ENCODE peak calls at places on chromosomes 12 and 14, in ten cellular contexts. One of them, this sample, is unnamed.

GRCh38 chr14:21168055-21168454 is 12.2 kb upstream of the OR5AU1 start:
- DNase-seq in islet precursor cell: no peak
- DNase-seq in hypothalamus: no peak
- DNase-seq in activated CD4-positive, CD25-positive, alpha-beta regulatory T cell: no peak
- DNase-seq in stromal cell of bone marrow: no peak
- DNase-seq in NCI-H2081: no peak
- DNase-seq in GM23248: peak
- DNase-seq in activated effector memory CD4-positive, alpha-beta T cell treated with Interleukin-2 at 50 U/mL for 16 hours: no peak
- DNase-seq in naive thymus-derived CD8-positive, alpha-beta T cell: no peak
- DNase-seq in K562: no peak
- DNase-seq in this sample: no peak

GRCh38 chr12:26338574-26339572 is 143.5 kb downstream of the SSPN start:
- DNase-seq in islet precursor cell: peak
- DNase-seq in hypothalamus: peak
- DNase-seq in activated CD4-positive, CD25-positive, alpha-beta regulatory T cell: no peak
- DNase-seq in stromal cell of bone marrow: no peak
- DNase-seq in NCI-H2081: no peak
- DNase-seq in GM23248: peak
- DNase-seq in activated effector memory CD4-positive, alpha-beta T cell treated with Interleukin-2 at 50 U/mL for 16 hours: no peak
- DNase-seq in naive thymus-derived CD8-positive, alpha-beta T cell: no peak
- DNase-seq in K562: no peak
- DNase-seq in this sample: no peak

GRCh38 chr14:78608998-78609787 is 439.0 kb downstream of the NRXN3 start:
- DNase-seq in islet precursor cell: no peak
- DNase-seq in hypothalamus: no peak
- DNase-seq in activated CD4-positive, CD25-positive, alpha-beta regulatory T cell: no peak
- DNase-seq in stromal cell of bone marrow: no peak
- DNase-seq in NCI-H2081: no peak
- DNase-seq in GM23248: no peak
- DNase-seq in activated effector memory CD4-positive, alpha-beta T cell treated with Interleukin-2 at 50 U/mL for 16 hours: no peak
- DNase-seq in naive thymus-derived CD8-positive, alpha-beta T cell: no peak
- DNase-seq in K562: no peak
- DNase-seq in this sample: no peak

GRCh38 chr12:20442322-20442721 is 74.0 kb downstream of the PDE3A start:
- DNase-seq in islet precursor cell: no peak
- DNase-seq in hypothalamus: no peak
- DNase-seq in activated CD4-positive, CD25-positive, alpha-beta regulatory T cell: no peak
- DNase-seq in stromal cell of bone marrow: no peak
- DNase-seq in NCI-H2081: no peak
- DNase-seq in GM23248: no peak
- DNase-seq in activated effector memory CD4-positive, alpha-beta T cell treated with Interleukin-2 at 50 U/mL for 16 hours: no peak
- DNase-seq in naive thymus-derived CD8-positive, alpha-beta T cell: no peak
- DNase-seq in K562: no peak
- DNase-seq in this sample: no peak

GRCh38 chr12:7915911-7916403 is 20.0 kb downstream of the SLC2A3 start:
- DNase-seq in islet precursor cell: peak
- DNase-seq in hypothalamus: peak
- DNase-seq in activated CD4-positive, CD25-positive, alpha-beta regulatory T cell: no peak
- DNase-seq in stromal cell of bone marrow: no peak
- DNase-seq in NCI-H2081: no peak
- DNase-seq in GM23248: no peak
- DNase-seq in activated effector memory CD4-positive, alpha-beta T cell treated with Interleukin-2 at 50 U/mL for 16 hours: no peak
- DNase-seq in naive thymus-derived CD8-positive, alpha-beta T cell: no peak
- DNase-seq in K562: no peak
- DNase-seq in this sample: no peak

GRCh38 chr12:42744539-42745156 is 155.1 kb upstream of the PRICKLE1 start:
- DNase-seq in islet precursor cell: peak
- DNase-seq in hypothalamus: no peak
- DNase-seq in activated CD4-positive, CD25-positive, alpha-beta regulatory T cell: no peak
- DNase-seq in stromal cell of bone marrow: peak
- DNase-seq in NCI-H2081: no peak
- DNase-seq in GM23248: peak
- DNase-seq in activated effector memory CD4-positive, alpha-beta T cell treated with Interleukin-2 at 50 U/mL for 16 hours: no peak
- DNase-seq in naive thymus-derived CD8-positive, alpha-beta T cell: no peak
- DNase-seq in K562: no peak
- DNase-seq in this sample: no peak

GRCh38 chr12:2172040-2172439 is 119.3 kb downstream of the CACNA1C start:
- DNase-seq in islet precursor cell: no peak
- DNase-seq in hypothalamus: no peak
- DNase-seq in activated CD4-positive, CD25-positive, alpha-beta regulatory T cell: no peak
- DNase-seq in stromal cell of bone marrow: no peak
- DNase-seq in NCI-H2081: no peak
- DNase-seq in GM23248: no peak
- DNase-seq in activated effector memory CD4-positive, alpha-beta T cell treated with Interleukin-2 at 50 U/mL for 16 hours: no peak
- DNase-seq in naive thymus-derived CD8-positive, alpha-beta T cell: no peak
- DNase-seq in K562: no peak
- DNase-seq in this sample: no peak

GRCh38 chr14:71181215-71182003 is 274.1 kb downstream of the PCNX1 start:
- DNase-seq in islet precursor cell: peak
- DNase-seq in hypothalamus: no peak
- DNase-seq in activated CD4-positive, CD25-positive, alpha-beta regulatory T cell: no peak
- DNase-seq in stromal cell of bone marrow: no peak
- DNase-seq in NCI-H2081: no peak
- DNase-seq in GM23248: peak
- DNase-seq in activated effector memory CD4-positive, alpha-beta T cell treated with Interleukin-2 at 50 U/mL for 16 hours: no peak
- DNase-seq in naive thymus-derived CD8-positive, alpha-beta T cell: no peak
- DNase-seq in K562: no peak
- DNase-seq in this sample: no peak

GRCh38 chr14:25111061-25111601 is 61.2 kb upstream of the STXBP6 start:
- DNase-seq in islet precursor cell: peak
- DNase-seq in hypothalamus: no peak
- DNase-seq in activated CD4-positive, CD25-positive, alpha-beta regulatory T cell: no peak
- DNase-seq in stromal cell of bone marrow: peak
- DNase-seq in NCI-H2081: no peak
- DNase-seq in GM23248: peak
- DNase-seq in activated effector memory CD4-positive, alpha-beta T cell treated with Interleukin-2 at 50 U/mL for 16 hours: no peak
- DNase-seq in naive thymus-derived CD8-positive, alpha-beta T cell: no peak
- DNase-seq in K562: no peak
- DNase-seq in this sample: no peak

GRCh38 chr14:77314539-77314938 is 6.1 kb downstream of the POMT2 start:
- DNase-seq in islet precursor cell: no peak
- DNase-seq in hypothalamus: no peak
- DNase-seq in activated CD4-positive, CD25-positive, alpha-beta regulatory T cell: no peak
- DNase-seq in stromal cell of bone marrow: no peak
- DNase-seq in NCI-H2081: no peak
- DNase-seq in GM23248: no peak
- DNase-seq in activated effector memory CD4-positive, alpha-beta T cell treated with Interleukin-2 at 50 U/mL for 16 hours: no peak
- DNase-seq in naive thymus-derived CD8-positive, alpha-beta T cell: no peak
- DNase-seq in K562: no peak
- DNase-seq in this sample: no peak